ENCODE peak calls at places on chromosomes 11 and 22, in six cellular contexts. R is lower leg skin, I is Peyer's patch, F is HFF-Myc, E is breast epithelium, Z is right lobe of liver. U is an unnamed sample.

GRCh38 chr11:13110929-13111812 is 102.1 kb downstream of the RASSF10 start:
- DNase-seq in R (no peak), I (no peak), F (no peak), E (no peak), Z (no peak), U (no peak)

GRCh38 chr22:31102441-31103081 is 4.8 kb downstream of the SELENOM start:
- DNase-seq in R (peak), I (peak), F (peak), E (no peak), Z (no peak), U (no peak)

GRCh38 chr22:44711236-44711560 is 9.2 kb downstream of the PRR5 start:
- DNase-seq in R (no peak), I (no peak), F (no peak), E (no peak), Z (no peak), U (peak)

GRCh38 chr11:74460481-74461154 is 6.7 kb downstream of the KCNE3 start:
- DNase-seq in R (no peak), I (no peak), F (no peak), E (no peak), Z (no peak), U (peak)

GRCh38 chr22:21694795-21695431 is 29.1 kb downstream of the PPIL2 start:
- DNase-seq in R (no peak), I (no peak), F (no peak), E (no peak), Z (no peak), U (no peak)

GRCh38 chr22:39415506-39415905 is 15.9 kb downstream of the TAB1 start:
- DNase-seq in R (no peak), I (no peak), F (no peak), E (no peak), Z (no peak), U (no peak)

GRCh38 chr22:40006641-40007040 is 11.9 kb downstream of the FAM83F start:
- DNase-seq in R (no peak), I (no peak), F (no peak), E (no peak), Z (no peak), U (peak)

GRCh38 chr11:94245121-94245520 is 59.3 kb upstream of the IZUMO1R start:
- DNase-seq in R (no peak), I (no peak), F (no peak), E (no peak), Z (no peak), U (no peak)

GRCh38 chr22:38709306-38709705 is 3.6 kb downstream of the GTPBP1 start:
- DNase-seq in R (no peak), I (no peak), F (no peak), E (no peak), Z (no peak), U (no peak)

GRCh38 chr11:60905047-60905446 is 1.3 kb downstream of the PRPF19 start:
- DNase-seq in R (no peak), I (no peak), F (no peak), E (no peak), Z (no peak), U (no peak)
- H3K4me3 ChIP-seq in R (no peak), I (peak), F (peak), E (peak), Z (peak), U (peak)

GRCh38 chr11:59556115-59556882 is 45.0 kb downstream of the OR4D9 start:
- DNase-seq in R (no peak), I (peak), F (peak), E (no peak), Z (no peak), U (peak)
- H3K4me3 ChIP-seq in R (peak), I (peak), F (peak), E (peak), Z (peak), U (peak)

DNA sequence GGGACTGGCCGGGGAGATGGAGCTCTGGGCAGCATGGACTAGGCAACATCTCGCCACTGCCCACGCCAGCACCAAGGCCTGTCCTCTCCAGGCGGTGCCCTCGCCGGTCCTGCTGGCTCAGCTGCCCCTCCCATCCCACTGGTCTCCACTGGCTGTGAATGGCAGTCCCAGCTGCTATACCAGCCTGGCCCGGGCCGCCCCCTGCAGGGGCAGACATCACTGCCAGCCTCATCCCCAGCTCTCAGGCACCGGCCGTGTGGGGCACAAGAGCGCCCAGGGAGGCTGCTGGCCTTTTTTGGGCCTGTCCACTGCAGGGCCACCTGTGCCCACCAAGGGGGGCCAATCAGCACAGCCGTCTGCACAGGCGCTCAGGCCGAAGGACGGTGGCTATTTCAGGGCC is 30.1 kb upstream of the H19 start:
- DNase-seq in R (no peak), I (no peak), F (no peak), E (no peak), Z (no peak), U (no peak)
- H3K4me3 ChIP-seq in R (no peak), I (no peak), F (no peak), E (no peak), Z (no peak), U (no peak)

GRCh38 chr11:116563713-116564050 is 209.1 kb downstream of the BUD13 start:
- DNase-seq in R (no peak), I (no peak), F (no peak), E (no peak), Z (no peak), U (no peak)

GRCh38 chr11:116557261-116557660 is 215.5 kb downstream of the BUD13 start:
- DNase-seq in R (no peak), I (no peak), F (peak), E (no peak), Z (no peak), U (no peak)

GRCh38 chr11:116567721-116568242 is 205.0 kb downstream of the BUD13 start:
- DNase-seq in R (no peak), I (no peak), F (no peak), E (no peak), Z (no peak), U (no peak)

GRCh38 chr11:116558504-116559252 is 214.1 kb downstream of the BUD13 start:
- DNase-seq in R (no peak), I (no peak), F (no peak), E (no peak), Z (no peak), U (no peak)

DNA sequence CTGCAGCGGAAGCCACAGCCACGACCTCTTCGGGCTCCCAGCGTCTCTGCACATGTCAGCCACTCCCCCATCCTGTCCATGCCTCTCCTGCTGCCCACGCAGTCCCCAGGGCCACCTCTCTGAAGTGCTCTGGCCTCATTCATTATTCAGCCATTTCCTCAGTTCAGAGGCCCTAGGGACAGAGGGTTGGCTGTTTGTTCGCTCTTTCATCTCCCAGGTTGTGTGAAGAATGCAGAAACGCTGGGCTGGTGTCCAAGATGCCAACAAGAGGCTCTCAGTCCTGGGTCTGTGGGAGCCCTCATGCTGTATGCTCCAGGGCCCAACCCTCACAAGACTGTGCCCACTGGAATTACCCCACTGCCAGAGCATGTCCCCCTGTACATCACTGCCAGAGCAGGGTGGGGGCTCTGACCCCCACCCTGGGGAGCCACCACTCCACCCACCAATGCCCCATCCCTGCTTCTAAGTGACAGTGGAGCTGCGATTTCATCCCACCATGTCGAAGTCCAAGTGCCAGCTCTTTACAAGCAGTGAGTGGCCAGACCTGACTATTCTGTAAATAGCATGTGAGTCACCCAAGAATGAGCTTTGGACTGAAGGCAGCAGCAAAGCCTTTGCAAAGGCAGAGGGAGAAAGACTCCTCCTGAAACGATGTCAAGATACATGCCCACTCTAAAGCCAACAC is 209.6 kb downstream of the BUD13 start:
- DNase-seq in R (no peak), I (no peak), F (no peak), E (peak), Z (no peak), U (no peak)
- H3K4me3 ChIP-seq in R (no peak), I (no peak), F (no peak), E (no peak), Z (no peak), U (no peak)

GRCh38 chr22:35558719-35559118 is 18.1 kb downstream of the RASD2 start:
- DNase-seq in R (no peak), I (no peak), F (no peak), E (no peak), Z (no peak), U (no peak)

GRCh38 chr22:35560366-35560765 is 19.7 kb downstream of the RASD2 start:
- DNase-seq in R (no peak), I (no peak), F (no peak), E (no peak), Z (no peak), U (no peak)

GRCh38 chr22:35561796-35562526 is 21.3 kb downstream of the RASD2 start:
- DNase-seq in R (no peak), I (no peak), F (peak), E (no peak), Z (no peak), U (no peak)

GRCh38 chr22:35559354-35560005 is 18.8 kb downstream of the RASD2 start:
- DNase-seq in R (no peak), I (no peak), F (no peak), E (no peak), Z (no peak), U (no peak)

DNA sequence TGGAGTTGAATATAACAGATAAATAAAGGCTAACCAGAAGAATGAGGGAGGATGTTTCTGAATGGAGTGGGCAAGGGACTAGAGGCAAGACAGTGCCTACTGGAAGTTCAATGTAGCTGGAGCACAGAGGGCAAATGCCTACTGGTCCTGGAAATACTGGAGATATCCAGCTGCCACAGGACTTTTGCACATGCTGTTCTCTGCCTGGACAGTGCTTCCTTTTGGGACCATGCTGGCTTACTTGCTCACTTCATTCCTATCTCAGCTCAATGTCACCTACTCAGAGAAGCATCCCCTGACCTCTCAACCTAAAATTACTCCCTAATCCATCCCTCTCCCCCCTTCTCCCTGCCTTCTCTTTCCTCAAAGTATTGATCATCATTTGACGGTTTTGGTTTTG is 20.2 kb downstream of the RASD2 start:
- DNase-seq in R (no peak), I (no peak), F (no peak), E (no peak), Z (no peak), U (no peak)
- H3K4me3 ChIP-seq in R (no peak), I (no peak), F (no peak), E (no peak), Z (no peak), U (no peak)

GRCh38 chr11:64341851-64342791 is 2.1 kb downstream of the CCDC88B start:
- DNase-seq in R (peak), I (peak), F (peak), E (peak), Z (peak), U (peak)

GRCh38 chr11:64344721-64345120 is 4.7 kb downstream of the CCDC88B start:
- DNase-seq in R (no peak), I (no peak), F (no peak), E (no peak), Z (no peak), U (no peak)

GRCh38 chr11:64344160-64344559 is 4.2 kb downstream of the CCDC88B start:
- DNase-seq in R (no peak), I (no peak), F (no peak), E (no peak), Z (no peak), U (no peak)

GRCh38 chr11:64343740-64344133 is 3.7 kb downstream of the CCDC88B start:
- DNase-seq in R (no peak), I (no peak), F (no peak), E (no peak), Z (no peak), U (no peak)

GRCh38 chr11:64342869-64343739 is 3.1 kb downstream of the CCDC88B start:
- DNase-seq in R (no peak), I (peak), F (no peak), E (no peak), Z (no peak), U (no peak)
- H3K4me3 ChIP-seq in R (no peak), I (peak), F (no peak), E (peak), Z (no peak), U (no peak)

U was measured in Jurkat, Clone E6-1.